ENCODE peak calls at places on chromosomes 4 and X, in ten cellular contexts. One of them, this sample, is unnamed.

GRCh38 chr4:120175272-120175671 is 108.6 kb upstream of the MAD2L1 start:
- DNase-seq in AG10803: no peak
- DNase-seq in OCI-LY7: no peak
- DNase-seq in fibroblast of pulmonary artery: no peak
- DNase-seq in mammary epithelial cell: no peak
- DNase-seq in colonic mucosa: no peak
- DNase-seq in astrocyte: no peak
- DNase-seq in HL-60: no peak
- DNase-seq in fibroblast of mammary gland: no peak
- DNase-seq in heart left ventricle: no peak
- DNase-seq in this sample: no peak

GRCh38 chr4:123291329-123291728 is 105.3 kb upstream of the SPRY1 start:
- DNase-seq in AG10803: no peak
- DNase-seq in OCI-LY7: no peak
- DNase-seq in astrocyte: no peak
- DNase-seq in heart left ventricle: no peak
- DNase-seq in fibroblast of pulmonary artery: no peak
- DNase-seq in HL-60: no peak
- DNase-seq in fibroblast of mammary gland: no peak
- DNase-seq in colonic mucosa: no peak
- DNase-seq in mammary epithelial cell: no peak
- DNase-seq in this sample: no peak

GRCh38 chr4:148043990-148044645 is 312.2 kb downstream of the ARHGAP10 start:
- DNase-seq in fibroblast of pulmonary artery: no peak
- DNase-seq in HL-60: no peak
- DNase-seq in colonic mucosa: no peak
- DNase-seq in OCI-LY7: no peak
- DNase-seq in AG10803: no peak
- DNase-seq in heart left ventricle: peak; percentile 89
- DNase-seq in mammary epithelial cell: no peak
- DNase-seq in astrocyte: no peak
- DNase-seq in fibroblast of mammary gland: no peak
- DNase-seq in this sample: no peak

GRCh38 chr4:78652282-78652876 is 100.8 kb downstream of the ANXA3 start:
- DNase-seq in mammary epithelial cell: no peak
- DNase-seq in astrocyte: peak; percentile 70
- DNase-seq in AG10803: peak; percentile 74
- DNase-seq in fibroblast of mammary gland: peak; percentile 57
- DNase-seq in HL-60: no peak
- DNase-seq in heart left ventricle: no peak
- DNase-seq in fibroblast of pulmonary artery: peak; percentile 84
- DNase-seq in colonic mucosa: no peak
- DNase-seq in OCI-LY7: no peak
- DNase-seq in this sample: no peak

GRCh38 chr4:145482209-145483021 is 762 bp downstream of the SMAD1 start:
- DNase-seq in HL-60: peak; percentile 70
- DNase-seq in heart left ventricle: peak; percentile 62
- DNase-seq in OCI-LY7: peak; percentile 68
- DNase-seq in astrocyte: peak; percentile 82
- DNase-seq in mammary epithelial cell: peak; percentile 69
- DNase-seq in colonic mucosa: peak; percentile 68
- DNase-seq in fibroblast of pulmonary artery: peak; percentile 80
- DNase-seq in AG10803: peak; percentile 67
- DNase-seq in fibroblast of mammary gland: peak; percentile 78
- DNase-seq in this sample: peak; percentile 73

GRCh38 chr4:13777341-13777740 is 149.8 kb upstream of the BOD1L1 start:
- DNase-seq in OCI-LY7: no peak
- DNase-seq in astrocyte: no peak
- DNase-seq in fibroblast of mammary gland: peak; percentile 51
- DNase-seq in HL-60: no peak
- DNase-seq in AG10803: no peak
- DNase-seq in mammary epithelial cell: no peak
- DNase-seq in fibroblast of pulmonary artery: no peak
- DNase-seq in heart left ventricle: no peak
- DNase-seq in colonic mucosa: no peak
- DNase-seq in this sample: no peak

GRCh38 chr4:117326091-117326490 is 240.7 kb upstream of the TRAM1L1 start:
- DNase-seq in heart left ventricle: no peak
- DNase-seq in HL-60: no peak
- DNase-seq in colonic mucosa: no peak
- DNase-seq in fibroblast of pulmonary artery: no peak
- DNase-seq in mammary epithelial cell: peak; percentile 65
- DNase-seq in fibroblast of mammary gland: no peak
- DNase-seq in AG10803: no peak
- DNase-seq in OCI-LY7: no peak
- DNase-seq in astrocyte: no peak
- DNase-seq in this sample: no peak

GRCh38 chr4:142265536-142265935 is 580.6 kb downstream of the INPP4B start:
- DNase-seq in HL-60: no peak
- DNase-seq in fibroblast of pulmonary artery: peak; percentile 60
- DNase-seq in mammary epithelial cell: peak; percentile 50
- DNase-seq in heart left ventricle: peak; percentile 28
- DNase-seq in astrocyte: peak; percentile 63
- DNase-seq in AG10803: peak; percentile 33
- DNase-seq in fibroblast of mammary gland: peak; percentile 81
- DNase-seq in colonic mucosa: no peak
- DNase-seq in OCI-LY7: no peak
- DNase-seq in this sample: peak; percentile 78

GRCh38 chrX:133046601-133047000 is 50.3 kb downstream of the USP26 start:
- DNase-seq in fibroblast of mammary gland: no peak
- DNase-seq in fibroblast of pulmonary artery: no peak
- DNase-seq in colonic mucosa: no peak
- DNase-seq in heart left ventricle: no peak
- DNase-seq in astrocyte: no peak
- DNase-seq in AG10803: no peak
- DNase-seq in mammary epithelial cell: no peak
- DNase-seq in HL-60: no peak
- DNase-seq in OCI-LY7: no peak
- DNase-seq in this sample: no peak

GRCh38 chrX:133048751-133049150 is 48.2 kb downstream of the USP26 start:
- DNase-seq in heart left ventricle: no peak
- DNase-seq in mammary epithelial cell: no peak
- DNase-seq in colonic mucosa: no peak
- DNase-seq in AG10803: no peak
- DNase-seq in HL-60: no peak
- DNase-seq in astrocyte: no peak
- DNase-seq in fibroblast of pulmonary artery: no peak
- DNase-seq in OCI-LY7: no peak
- DNase-seq in fibroblast of mammary gland: no peak
- DNase-seq in this sample: no peak

GRCh38 chrX:133042260-133042659 is 54.6 kb downstream of the USP26 start:
- DNase-seq in AG10803: no peak
- DNase-seq in fibroblast of pulmonary artery: no peak
- DNase-seq in mammary epithelial cell: no peak
- DNase-seq in astrocyte: no peak
- DNase-seq in OCI-LY7: no peak
- DNase-seq in heart left ventricle: no peak
- DNase-seq in HL-60: no peak
- DNase-seq in colonic mucosa: no peak
- DNase-seq in fibroblast of mammary gland: no peak
- DNase-seq in this sample: no peak

DNA sequence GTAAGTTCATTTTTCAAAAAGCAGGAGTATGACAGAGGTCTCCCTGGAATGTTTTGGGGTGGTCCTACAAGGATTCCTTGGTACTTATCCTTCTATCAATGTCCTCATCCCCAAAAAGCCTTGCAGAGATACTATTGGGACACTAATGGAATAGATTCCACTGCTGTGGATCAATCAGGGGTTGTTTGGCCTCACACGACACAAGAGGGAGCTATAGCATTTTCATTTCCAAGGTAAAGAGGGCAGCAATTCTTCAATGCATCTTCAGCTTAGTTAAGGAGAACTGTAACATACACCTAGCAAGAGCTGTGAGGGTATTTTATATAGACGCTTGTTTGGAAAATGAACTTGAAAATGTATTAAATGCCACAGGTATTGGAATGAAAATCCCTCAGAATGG is 50.9 kb downstream of the USP26 start:
- DNase-seq in OCI-LY7: no peak
- DNase-seq in heart left ventricle: no peak
- DNase-seq in HL-60: no peak
- DNase-seq in AG10803: peak; percentile 0
- DNase-seq in colonic mucosa: no peak
- DNase-seq in mammary epithelial cell: peak; percentile 9
- DNase-seq in astrocyte: peak; percentile 4
- DNase-seq in fibroblast of pulmonary artery: no peak
- DNase-seq in fibroblast of mammary gland: peak; percentile 12
- DNase-seq in this sample: peak; percentile 50
- TF ChIP-seq CTCF in OCI-LY7: peak; percentile 19
- TF ChIP-seq CTCF in heart left ventricle: peak; percentile 16
- TF ChIP-seq CTCF in HL-60: no peak
- TF ChIP-seq CTCF in AG10803: peak; percentile 5
- TF ChIP-seq CTCF in colonic mucosa: peak; percentile 31
- TF ChIP-seq CTCF in mammary epithelial cell: peak; percentile 32
- TF ChIP-seq CTCF in astrocyte: peak; percentile 17
- TF ChIP-seq CTCF in fibroblast of pulmonary artery: no peak
- TF ChIP-seq CTCF in fibroblast of mammary gland: peak; percentile 18
- TF ChIP-seq CTCF in this sample: peak; percentile 52

GRCh38 chr4:6252051-6252450 is 17.6 kb upstream of the WFS1 start:
- DNase-seq in colonic mucosa: no peak
- DNase-seq in HL-60: no peak
- DNase-seq in OCI-LY7: no peak
- DNase-seq in AG10803: no peak
- DNase-seq in mammary epithelial cell: no peak
- DNase-seq in heart left ventricle: no peak
- DNase-seq in astrocyte: no peak
- DNase-seq in fibroblast of pulmonary artery: no peak
- DNase-seq in fibroblast of mammary gland: no peak
- DNase-seq in this sample: no peak

GRCh38 chr4:6251365-6251764 is 18.3 kb upstream of the WFS1 start:
- DNase-seq in HL-60: no peak
- DNase-seq in colonic mucosa: no peak
- DNase-seq in AG10803: no peak
- DNase-seq in fibroblast of pulmonary artery: no peak
- DNase-seq in OCI-LY7: no peak
- DNase-seq in heart left ventricle: no peak
- DNase-seq in fibroblast of mammary gland: no peak
- DNase-seq in astrocyte: no peak
- DNase-seq in mammary epithelial cell: no peak
- DNase-seq in this sample: no peak

GRCh38 chr4:6250984-6251295 is 18.7 kb upstream of the WFS1 start:
- DNase-seq in fibroblast of pulmonary artery: no peak
- DNase-seq in AG10803: no peak
- DNase-seq in colonic mucosa: no peak
- DNase-seq in heart left ventricle: no peak
- DNase-seq in HL-60: no peak
- DNase-seq in fibroblast of mammary gland: no peak
- DNase-seq in mammary epithelial cell: no peak
- DNase-seq in astrocyte: no peak
- DNase-seq in OCI-LY7: no peak
- DNase-seq in this sample: no peak

GRCh38 chr4:6248394-6248793 is 21.3 kb upstream of the WFS1 start:
- DNase-seq in colonic mucosa: no peak
- DNase-seq in fibroblast of pulmonary artery: no peak
- DNase-seq in OCI-LY7: no peak
- DNase-seq in HL-60: no peak
- DNase-seq in astrocyte: no peak
- DNase-seq in mammary epithelial cell: no peak
- DNase-seq in AG10803: no peak
- DNase-seq in heart left ventricle: no peak
- DNase-seq in fibroblast of mammary gland: no peak
- DNase-seq in this sample: no peak

GRCh38 chr4:6250235-6250983 is 19.2 kb upstream of the WFS1 start:
- DNase-seq in fibroblast of mammary gland: peak; percentile 67
- DNase-seq in HL-60: peak; percentile 15
- DNase-seq in mammary epithelial cell: peak; percentile 57
- DNase-seq in OCI-LY7: peak; percentile 72
- DNase-seq in heart left ventricle: no peak
- DNase-seq in astrocyte: peak; percentile 24
- DNase-seq in fibroblast of pulmonary artery: peak; percentile 80
- DNase-seq in AG10803: peak; percentile 55
- DNase-seq in colonic mucosa: no peak
- DNase-seq in this sample: peak; percentile 70
- H3K4me3 ChIP-seq in fibroblast of mammary gland: no peak overlapping the region
- H3K4me3 ChIP-seq in HL-60: no peak overlapping the region
- H3K4me3 ChIP-seq in mammary epithelial cell: no peak overlapping the region
- H3K4me3 ChIP-seq in OCI-LY7: no peak overlapping the region
- H3K4me3 ChIP-seq in heart left ventricle: no peak overlapping the region
- H3K4me3 ChIP-seq in astrocyte: no peak overlapping the region
- H3K4me3 ChIP-seq in fibroblast of pulmonary artery: no peak overlapping the region
- H3K4me3 ChIP-seq in AG10803: no peak overlapping the region
- H3K4me3 ChIP-seq in colonic mucosa: no peak overlapping the region
- H3K4me3 ChIP-seq in this sample: no peak overlapping the region

GRCh38 chr4:158209825-158210807 is at the start of gene TMEM144:
- DNase-seq in fibroblast of mammary gland: peak; percentile 88
- DNase-seq in astrocyte: peak; percentile 87
- DNase-seq in AG10803: peak; percentile 78
- DNase-seq in OCI-LY7: no peak
- DNase-seq in mammary epithelial cell: peak; percentile 87
- DNase-seq in HL-60: peak; percentile 87
- DNase-seq in colonic mucosa: peak; percentile 94
- DNase-seq in heart left ventricle: peak; percentile 95
- DNase-seq in fibroblast of pulmonary artery: peak; percentile 87
- DNase-seq in this sample: peak; percentile 90
- TF ChIP-seq CTCF in fibroblast of mammary gland: no peak
- TF ChIP-seq CTCF in astrocyte: no peak
- TF ChIP-seq CTCF in AG10803: peak; percentile 21
- TF ChIP-seq CTCF in OCI-LY7: no peak
- TF ChIP-seq CTCF in mammary epithelial cell: no peak
- TF ChIP-seq CTCF in HL-60: no peak
- TF ChIP-seq CTCF in colonic mucosa: peak; percentile 11
- TF ChIP-seq CTCF in heart left ventricle: peak; percentile 26
- TF ChIP-seq CTCF in fibroblast of pulmonary artery: peak; percentile 8
- TF ChIP-seq CTCF in this sample: peak; percentile 29

GRCh38 chr4:41865306-41865980 is 69.8 kb upstream of the TMEM33 start:
- DNase-seq in heart left ventricle: no peak
- DNase-seq in astrocyte: no peak
- DNase-seq in mammary epithelial cell: no peak
- DNase-seq in AG10803: no peak
- DNase-seq in OCI-LY7: no peak
- DNase-seq in colonic mucosa: no peak
- DNase-seq in fibroblast of mammary gland: peak; percentile 13
- DNase-seq in fibroblast of pulmonary artery: peak; percentile 16
- DNase-seq in HL-60: no peak
- DNase-seq in this sample: peak; percentile 28

GRCh38 chr4:41865981-41866798 is 69.0 kb upstream of the TMEM33 start:
- DNase-seq in heart left ventricle: no peak
- DNase-seq in astrocyte: no peak
- DNase-seq in OCI-LY7: no peak
- DNase-seq in HL-60: no peak
- DNase-seq in fibroblast of pulmonary artery: no peak
- DNase-seq in fibroblast of mammary gland: no peak
- DNase-seq in colonic mucosa: no peak
- DNase-seq in mammary epithelial cell: no peak
- DNase-seq in AG10803: no peak
- DNase-seq in this sample: no peak

DNA sequence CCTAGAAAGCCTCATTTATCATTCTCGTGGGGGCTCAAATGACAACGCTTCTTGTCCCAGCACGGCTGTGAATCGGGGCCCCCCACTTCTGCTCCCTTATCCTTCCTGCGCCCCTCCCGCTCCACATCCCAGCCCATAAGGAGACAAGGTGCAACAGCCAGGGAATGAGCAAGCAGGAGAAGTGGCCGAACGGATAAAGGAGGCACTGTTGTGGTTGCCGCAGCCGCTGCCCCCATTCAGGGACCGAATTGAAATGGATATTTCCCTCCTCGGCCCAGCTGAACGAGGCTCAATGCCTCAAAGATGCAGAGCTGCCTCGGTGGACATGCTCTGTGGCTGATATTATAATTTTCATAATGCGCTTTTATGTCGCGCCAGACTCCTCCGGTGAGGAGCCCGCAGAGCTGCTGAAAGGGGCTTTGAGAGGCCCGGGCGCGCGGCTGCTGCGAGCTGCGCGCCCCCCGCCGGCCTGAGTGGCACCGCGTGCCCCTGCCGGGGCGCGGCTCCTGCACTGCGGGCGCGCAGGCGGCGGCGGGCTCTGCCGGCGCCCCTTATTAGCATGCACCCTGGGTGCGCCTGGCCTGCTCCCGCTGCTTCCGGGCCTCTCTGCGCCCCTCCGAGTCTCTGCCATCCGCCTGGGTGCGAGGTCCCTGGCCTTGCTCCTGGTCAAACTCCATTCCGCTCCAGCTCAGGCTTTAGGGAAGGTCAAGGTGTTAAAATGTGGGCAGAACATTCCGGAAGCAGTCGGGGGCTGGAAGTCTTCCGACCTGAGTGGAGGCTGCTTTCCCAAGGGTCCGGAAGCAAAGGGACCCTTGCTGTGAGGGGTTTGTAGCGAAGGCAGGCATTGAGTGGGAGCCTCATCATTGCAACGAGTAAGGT is 68.2 kb upstream of the TMEM33 start:
- DNase-seq in mammary epithelial cell: no peak
- DNase-seq in OCI-LY7: no peak
- DNase-seq in fibroblast of mammary gland: no peak
- DNase-seq in astrocyte: no peak
- DNase-seq in AG10803: no peak
- DNase-seq in HL-60: no peak
- DNase-seq in fibroblast of pulmonary artery: no peak
- DNase-seq in heart left ventricle: no peak
- DNase-seq in colonic mucosa: no peak
- DNase-seq in this sample: no peak
- H3K4me3 ChIP-seq in mammary epithelial cell: no peak overlapping the region
- H3K4me3 ChIP-seq in OCI-LY7: no peak overlapping the region
- H3K4me3 ChIP-seq in fibroblast of mammary gland: no peak overlapping the region
- H3K4me3 ChIP-seq in astrocyte: no peak overlapping the region
- H3K4me3 ChIP-seq in AG10803: no peak overlapping the region
- H3K4me3 ChIP-seq in HL-60: no peak overlapping the region
- H3K4me3 ChIP-seq in fibroblast of pulmonary artery: no peak overlapping the region
- H3K4me3 ChIP-seq in heart left ventricle: no peak overlapping the region
- H3K4me3 ChIP-seq in colonic mucosa: no peak overlapping the region
- H3K4me3 ChIP-seq in this sample: no peak overlapping the region

This sample was measured in epithelial cell of esophagus.